ENCODE peak calls at places on chromosomes 3 and 15, in eight cellular contexts. One of them, this sample, is unnamed.

GRCh38 chr3:8599146-8599545 is 45.5 kb downstream of the SSUH2 start:
- DNase-seq in fibroblast of lung: no peak
- DNase-seq in CD8-positive, alpha-beta T cell: no peak
- DNase-seq in upper lobe of right lung: no peak
- DNase-seq in RWPE2: no peak
- DNase-seq in cardiac muscle cell: no peak
- DNase-seq in mucosa of descending colon: no peak
- DNase-seq in hepatocyte: no peak
- DNase-seq in this sample: no peak

GRCh38 chr3:149936812-149937230 is 33.9 kb downstream of the PFN2 start:
- DNase-seq in fibroblast of lung: peak; percentile 66
- DNase-seq in CD8-positive, alpha-beta T cell: peak; percentile 59
- DNase-seq in upper lobe of right lung: no peak
- DNase-seq in RWPE2: no peak
- DNase-seq in cardiac muscle cell: peak; percentile 75
- DNase-seq in mucosa of descending colon: no peak
- DNase-seq in hepatocyte: peak; percentile 67
- DNase-seq in this sample: peak; percentile 68

GRCh38 chr3:132713977-132714727 is 8.1 kb downstream of the NPHP3 start:
- DNase-seq in fibroblast of lung: no peak
- DNase-seq in CD8-positive, alpha-beta T cell: no peak
- DNase-seq in upper lobe of right lung: no peak
- DNase-seq in RWPE2: no peak
- DNase-seq in cardiac muscle cell: no peak
- DNase-seq in mucosa of descending colon: no peak
- DNase-seq in hepatocyte: no peak
- DNase-seq in this sample: no peak

GRCh38 chr15:90873488-90873997 is 5.2 kb downstream of the FURIN start:
- DNase-seq in fibroblast of lung: no peak
- DNase-seq in CD8-positive, alpha-beta T cell: no peak
- DNase-seq in upper lobe of right lung: no peak
- DNase-seq in RWPE2: no peak
- DNase-seq in cardiac muscle cell: no peak
- DNase-seq in mucosa of descending colon: no peak
- DNase-seq in hepatocyte: no peak
- DNase-seq in this sample: no peak

GRCh38 chr3:63877737-63878393 is 14.2 kb downstream of the ATXN7 start:
- DNase-seq in fibroblast of lung: no peak
- DNase-seq in CD8-positive, alpha-beta T cell: no peak
- DNase-seq in upper lobe of right lung: no peak
- DNase-seq in RWPE2: no peak
- DNase-seq in cardiac muscle cell: no peak
- DNase-seq in mucosa of descending colon: no peak
- DNase-seq in hepatocyte: no peak
- DNase-seq in this sample: no peak

GRCh38 chr3:186785517-186786018 is 2.2 kb downstream of the EIF4A2 start:
- DNase-seq in fibroblast of lung: no peak
- DNase-seq in CD8-positive, alpha-beta T cell: no peak
- DNase-seq in upper lobe of right lung: no peak
- DNase-seq in RWPE2: no peak
- DNase-seq in cardiac muscle cell: no peak
- DNase-seq in mucosa of descending colon: no peak
- DNase-seq in hepatocyte: no peak
- DNase-seq in this sample: no peak

GRCh38 chr15:58066042-58066867 is 744 bp upstream of the ALDH1A2 start:
- DNase-seq in fibroblast of lung: peak; percentile 43
- DNase-seq in CD8-positive, alpha-beta T cell: peak; percentile 61
- DNase-seq in upper lobe of right lung: peak; percentile 87
- DNase-seq in RWPE2: peak; percentile 75
- DNase-seq in cardiac muscle cell: peak; percentile 71
- DNase-seq in mucosa of descending colon: peak; percentile 65
- DNase-seq in hepatocyte: peak; percentile 87
- DNase-seq in this sample: peak; percentile 92

GRCh38 chr3:126130981-126131750 is 47.2 kb upstream of the SLC41A3 start:
- DNase-seq in fibroblast of lung: no peak
- DNase-seq in CD8-positive, alpha-beta T cell: peak; percentile 39
- DNase-seq in upper lobe of right lung: peak; percentile 58
- DNase-seq in RWPE2: peak; percentile 40
- DNase-seq in cardiac muscle cell: no peak
- DNase-seq in mucosa of descending colon: peak; percentile 29
- DNase-seq in hepatocyte: no peak
- DNase-seq in this sample: no peak

GRCh38 chr15:68678746-68679145 is 100.0 kb downstream of the CORO2B start:
- DNase-seq in fibroblast of lung: no peak
- DNase-seq in CD8-positive, alpha-beta T cell: no peak
- DNase-seq in upper lobe of right lung: no peak
- DNase-seq in RWPE2: peak; percentile 70
- DNase-seq in cardiac muscle cell: no peak
- DNase-seq in mucosa of descending colon: no peak
- DNase-seq in hepatocyte: no peak
- DNase-seq in this sample: no peak

GRCh38 chr3:111592143-111592542 is 3.0 kb downstream of the ZBED2 start:
- DNase-seq in fibroblast of lung: no peak
- DNase-seq in CD8-positive, alpha-beta T cell: no peak
- DNase-seq in upper lobe of right lung: no peak
- DNase-seq in RWPE2: no peak
- DNase-seq in cardiac muscle cell: no peak
- DNase-seq in mucosa of descending colon: no peak
- DNase-seq in hepatocyte: no peak
- DNase-seq in this sample: no peak

GRCh38 chr3:18237251-18238005 is 187.7 kb downstream of the SATB1 start:
- DNase-seq in fibroblast of lung: peak; percentile 17
- DNase-seq in CD8-positive, alpha-beta T cell: no peak
- DNase-seq in upper lobe of right lung: no peak
- DNase-seq in RWPE2: no peak
- DNase-seq in cardiac muscle cell: peak; percentile 33
- DNase-seq in mucosa of descending colon: no peak
- DNase-seq in hepatocyte: no peak
- DNase-seq in this sample: no peak

GRCh38 chr3:132038198-132038825 is 3.5 kb upstream of the CPNE4 start:
- DNase-seq in fibroblast of lung: peak; percentile 47
- DNase-seq in CD8-positive, alpha-beta T cell: no peak
- DNase-seq in upper lobe of right lung: no peak
- DNase-seq in RWPE2: no peak
- DNase-seq in cardiac muscle cell: peak; percentile 44
- DNase-seq in mucosa of descending colon: no peak
- DNase-seq in hepatocyte: peak; percentile 48
- DNase-seq in this sample: no peak

GRCh38 chr3:170975283-170976189 is 51.0 kb downstream of the SLC2A2 start:
- DNase-seq in fibroblast of lung: no peak
- DNase-seq in CD8-positive, alpha-beta T cell: no peak
- DNase-seq in upper lobe of right lung: no peak
- DNase-seq in RWPE2: no peak
- DNase-seq in cardiac muscle cell: no peak
- DNase-seq in mucosa of descending colon: no peak
- DNase-seq in hepatocyte: no peak
- DNase-seq in this sample: no peak

GRCh38 chr15:79307251-79307650 is 3.7 kb upstream of the TMED3 start:
- DNase-seq in fibroblast of lung: no peak
- DNase-seq in CD8-positive, alpha-beta T cell: no peak
- DNase-seq in upper lobe of right lung: no peak
- DNase-seq in RWPE2: no peak
- DNase-seq in cardiac muscle cell: no peak
- DNase-seq in mucosa of descending colon: no peak
- DNase-seq in hepatocyte: no peak
- DNase-seq in this sample: no peak

GRCh38 chr3:127729556-127730056 is 56.9 kb downstream of the ABTB1 start:
- DNase-seq in fibroblast of lung: no peak
- DNase-seq in CD8-positive, alpha-beta T cell: no peak
- DNase-seq in upper lobe of right lung: no peak
- DNase-seq in RWPE2: no peak
- DNase-seq in cardiac muscle cell: peak; percentile 43
- DNase-seq in mucosa of descending colon: no peak
- DNase-seq in hepatocyte: no peak
- DNase-seq in this sample: no peak

GRCh38 chr15:40845511-40846284 is 1.9 kb downstream of the SPINT1 start:
- DNase-seq in fibroblast of lung: no peak
- DNase-seq in CD8-positive, alpha-beta T cell: no peak
- DNase-seq in upper lobe of right lung: peak; percentile 81
- DNase-seq in RWPE2: peak; percentile 98
- DNase-seq in cardiac muscle cell: no peak
- DNase-seq in mucosa of descending colon: peak; percentile 89
- DNase-seq in hepatocyte: peak; percentile 93
- DNase-seq in this sample: peak; percentile 78

GRCh38 chr3:133930341-133930933 is 34.8 kb upstream of the RAB6B start:
- DNase-seq in fibroblast of lung: peak; percentile 90
- DNase-seq in CD8-positive, alpha-beta T cell: no peak
- DNase-seq in upper lobe of right lung: no peak
- DNase-seq in RWPE2: no peak
- DNase-seq in cardiac muscle cell: peak; percentile 89
- DNase-seq in mucosa of descending colon: no peak
- DNase-seq in hepatocyte: peak; percentile 80
- DNase-seq in this sample: peak; percentile 62

GRCh38 chr15:66024998-66025397 is 155.7 kb downstream of the RAB11A start:
- DNase-seq in fibroblast of lung: no peak
- DNase-seq in CD8-positive, alpha-beta T cell: no peak
- DNase-seq in upper lobe of right lung: no peak
- DNase-seq in RWPE2: no peak
- DNase-seq in cardiac muscle cell: peak; percentile 28
- DNase-seq in mucosa of descending colon: no peak
- DNase-seq in hepatocyte: peak; percentile 63
- DNase-seq in this sample: no peak

GRCh38 chr3:13544293-13544831 is 4.6 kb upstream of the FBLN2 start:
- DNase-seq in fibroblast of lung: peak; percentile 69
- DNase-seq in CD8-positive, alpha-beta T cell: no peak
- DNase-seq in upper lobe of right lung: no peak
- DNase-seq in RWPE2: no peak
- DNase-seq in cardiac muscle cell: peak; percentile 83
- DNase-seq in mucosa of descending colon: no peak
- DNase-seq in hepatocyte: no peak
- DNase-seq in this sample: no peak

GRCh38 chr3:53464424-53464823 is 30.0 kb upstream of the CACNA1D start:
- DNase-seq in fibroblast of lung: no peak
- DNase-seq in CD8-positive, alpha-beta T cell: no peak
- DNase-seq in upper lobe of right lung: no peak
- DNase-seq in RWPE2: no peak
- DNase-seq in cardiac muscle cell: no peak
- DNase-seq in mucosa of descending colon: no peak
- DNase-seq in hepatocyte: peak; percentile 21
- DNase-seq in this sample: peak; percentile 67

GRCh38 chr3:23406576-23406975 is 203.4 kb downstream of the UBE2E2 start:
- DNase-seq in fibroblast of lung: no peak
- DNase-seq in CD8-positive, alpha-beta T cell: no peak
- DNase-seq in upper lobe of right lung: no peak
- DNase-seq in RWPE2: no peak
- DNase-seq in cardiac muscle cell: no peak
- DNase-seq in mucosa of descending colon: no peak
- DNase-seq in hepatocyte: no peak
- DNase-seq in this sample: no peak

GRCh38 chr3:128282392-128283196 is 129.3 kb downstream of the EEFSEC start:
- DNase-seq in fibroblast of lung: peak; percentile 54
- DNase-seq in CD8-positive, alpha-beta T cell: no peak
- DNase-seq in upper lobe of right lung: peak; percentile 58
- DNase-seq in RWPE2: no peak
- DNase-seq in cardiac muscle cell: peak; percentile 72
- DNase-seq in mucosa of descending colon: no peak
- DNase-seq in hepatocyte: no peak
- DNase-seq in this sample: no peak

GRCh38 chr15:72473670-72474465 is at the start of gene ARIH1:
- DNase-seq in fibroblast of lung: peak; percentile 96
- DNase-seq in CD8-positive, alpha-beta T cell: peak; percentile 99
- DNase-seq in upper lobe of right lung: peak; percentile 99
- DNase-seq in RWPE2: peak; percentile 98
- DNase-seq in cardiac muscle cell: peak; percentile 98
- DNase-seq in mucosa of descending colon: peak; percentile 98
- DNase-seq in hepatocyte: peak; percentile 99
- DNase-seq in this sample: peak; percentile 99
- TF ChIP-seq CTCF in fibroblast of lung: peak; percentile 51
- TF ChIP-seq CTCF in CD8-positive, alpha-beta T cell: peak; percentile 42
- TF ChIP-seq CTCF in upper lobe of right lung: peak; percentile 31
- TF ChIP-seq CTCF in RWPE2: peak; percentile 89
- TF ChIP-seq CTCF in cardiac muscle cell: peak; percentile 42
- TF ChIP-seq CTCF in mucosa of descending colon: no peak
- TF ChIP-seq CTCF in hepatocyte: peak; percentile 32
- TF ChIP-seq CTCF in this sample: no peak

DNA sequence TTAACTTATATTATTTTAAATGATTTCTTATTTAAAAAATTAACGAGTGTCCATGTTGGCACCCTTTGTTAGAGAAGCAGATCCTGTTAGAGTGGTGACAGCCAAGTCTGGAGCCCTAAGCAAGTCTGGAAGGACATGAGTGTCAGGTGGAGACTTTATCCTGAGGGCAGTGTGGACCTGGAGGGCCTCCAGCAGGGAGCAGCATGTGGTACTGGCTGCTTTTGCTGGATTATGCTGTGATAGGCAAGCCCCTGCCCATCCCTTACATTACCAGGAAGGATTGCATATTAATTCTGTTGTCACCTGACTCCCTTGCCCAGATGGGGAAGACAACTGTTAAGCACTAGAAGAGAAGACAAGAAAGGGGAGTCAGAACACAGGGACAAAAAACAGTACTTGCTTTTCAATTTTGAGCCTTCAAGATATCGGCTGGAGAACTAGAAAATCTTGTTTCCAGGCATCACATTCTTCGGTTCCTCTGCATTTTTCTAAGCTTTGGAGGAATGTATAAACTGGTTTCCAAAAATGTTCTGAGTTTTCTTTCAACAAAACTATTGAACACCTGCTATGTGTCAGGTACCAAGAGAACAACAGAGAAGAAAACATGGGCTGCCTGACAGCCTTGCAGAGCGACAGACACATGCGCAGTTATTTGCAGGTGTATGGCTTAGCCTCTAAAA is 22.7 kb downstream of the ZNF860 start:
- DNase-seq in fibroblast of lung: no peak
- DNase-seq in CD8-positive, alpha-beta T cell: no peak
- DNase-seq in upper lobe of right lung: no peak
- DNase-seq in RWPE2: no peak
- DNase-seq in cardiac muscle cell: no peak
- DNase-seq in mucosa of descending colon: no peak
- DNase-seq in hepatocyte: peak; percentile 15
- DNase-seq in this sample: peak; percentile 15
- TF ChIP-seq CTCF in fibroblast of lung: no peak
- TF ChIP-seq CTCF in CD8-positive, alpha-beta T cell: no peak
- TF ChIP-seq CTCF in upper lobe of right lung: no peak
- TF ChIP-seq CTCF in RWPE2: no peak
- TF ChIP-seq CTCF in cardiac muscle cell: no peak
- TF ChIP-seq CTCF in mucosa of descending colon: no peak
- TF ChIP-seq CTCF in hepatocyte: peak; percentile 18
- TF ChIP-seq CTCF in this sample: no peak

GRCh38 chr15:99253381-99254090 is 2.3 kb downstream of the LRRC28 start:
- DNase-seq in fibroblast of lung: peak; percentile 59
- DNase-seq in CD8-positive, alpha-beta T cell: no peak
- DNase-seq in upper lobe of right lung: no peak
- DNase-seq in RWPE2: no peak
- DNase-seq in cardiac muscle cell: peak; percentile 33
- DNase-seq in mucosa of descending colon: no peak
- DNase-seq in hepatocyte: no peak
- DNase-seq in this sample: no peak
- TF ChIP-seq CTCF in fibroblast of lung: peak; percentile 9
- TF ChIP-seq CTCF in CD8-positive, alpha-beta T cell: no peak
- TF ChIP-seq CTCF in upper lobe of right lung: no peak
- TF ChIP-seq CTCF in RWPE2: no peak
- TF ChIP-seq CTCF in cardiac muscle cell: no peak
- TF ChIP-seq CTCF in mucosa of descending colon: no peak
- TF ChIP-seq CTCF in hepatocyte: no peak
- TF ChIP-seq CTCF in this sample: no peak

DNA sequence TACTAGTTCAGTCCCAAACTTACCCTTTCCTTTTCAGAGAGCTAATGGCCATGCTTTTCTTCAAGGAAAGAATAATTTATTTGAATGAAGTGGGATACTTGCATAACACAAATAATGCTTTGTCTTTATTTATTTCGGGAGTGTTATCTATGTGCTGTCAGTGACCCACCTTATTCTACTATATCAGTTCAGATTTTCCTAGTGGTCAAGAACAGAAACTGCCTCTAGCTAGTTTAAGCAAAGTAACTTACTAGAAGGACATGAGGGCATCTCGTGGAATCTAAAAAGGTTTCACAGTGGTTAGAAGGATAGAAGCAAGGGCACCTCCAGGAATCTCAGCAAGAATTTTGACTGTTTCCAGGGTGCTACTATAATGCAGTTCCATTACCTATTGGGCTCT is 3.8 kb upstream of the TIMMDC1 start:
- DNase-seq in fibroblast of lung: no peak
- DNase-seq in CD8-positive, alpha-beta T cell: no peak
- DNase-seq in upper lobe of right lung: no peak
- DNase-seq in RWPE2: no peak
- DNase-seq in cardiac muscle cell: no peak
- DNase-seq in mucosa of descending colon: no peak
- DNase-seq in hepatocyte: no peak
- DNase-seq in this sample: no peak
- TF ChIP-seq CTCF in fibroblast of lung: peak; percentile 4
- TF ChIP-seq CTCF in CD8-positive, alpha-beta T cell: no peak
- TF ChIP-seq CTCF in upper lobe of right lung: no peak
- TF ChIP-seq CTCF in RWPE2: no peak
- TF ChIP-seq CTCF in cardiac muscle cell: peak; percentile 10
- TF ChIP-seq CTCF in mucosa of descending colon: no peak
- TF ChIP-seq CTCF in hepatocyte: no peak
- TF ChIP-seq CTCF in this sample: no peak

This sample was measured in Calu3.